ENCODE peak calls at places on chromosomes 4 and X, in four cellular contexts. One of them, this sample, is unnamed.

GRCh38 chrX:21509912-21510311 is 135.7 kb downstream of the CNKSR2 start:
- DNase-seq in WTC11: no peak
- DNase-seq in K562: no peak
- DNase-seq in SK-N-SH: no peak
- DNase-seq in this sample: no peak

GRCh38 chrX:40146471-40147398 is 49.0 kb upstream of the BCOR start:
- DNase-seq in K562: no peak
- DNase-seq in SK-N-SH: peak
- DNase-seq in WTC11: peak
- DNase-seq in this sample: no peak

GRCh38 chr4:5785806-5786680 is 75.0 kb downstream of the EVC start:
- DNase-seq in K562: no peak
- DNase-seq in WTC11: no peak
- DNase-seq in SK-N-SH: no peak
- DNase-seq in this sample: no peak

GRCh38 chr4:145719752-145720624 is 40.0 kb downstream of the C4orf51 start:
- DNase-seq in SK-N-SH: no peak
- DNase-seq in WTC11: no peak
- DNase-seq in K562: no peak
- DNase-seq in this sample: no peak

GRCh38 chr4:155604718-155605601 is 61.7 kb upstream of the GUCY1A1 start:
- DNase-seq in SK-N-SH: no peak
- DNase-seq in WTC11: no peak
- DNase-seq in K562: no peak
- DNase-seq in this sample: no peak

GRCh38 chrX:3262906-3263305 is 83.5 kb downstream of the MXRA5 start:
- DNase-seq in K562: no peak
- DNase-seq in SK-N-SH: no peak
- DNase-seq in WTC11: no peak
- DNase-seq in this sample: peak

GRCh38 chr4:141643557-141643956 is 7.2 kb downstream of the IL15 start:
- DNase-seq in WTC11: no peak
- DNase-seq in SK-N-SH: no peak
- DNase-seq in K562: no peak
- DNase-seq in this sample: no peak

GRCh38 chr4:24210332-24210902 is 320.6 kb upstream of the PPARGC1A start:
- DNase-seq in SK-N-SH: no peak
- DNase-seq in K562: no peak
- DNase-seq in WTC11: no peak
- DNase-seq in this sample: no peak

GRCh38 chrX:115339441-115340025 is 50.0 kb downstream of the LUZP4 start:
- DNase-seq in SK-N-SH: no peak
- DNase-seq in WTC11: no peak
- DNase-seq in K562: no peak
- DNase-seq in this sample: no peak

GRCh38 chr4:83855044-83855443 is 319.1 kb downstream of the GPAT3 start:
- DNase-seq in WTC11: no peak
- DNase-seq in K562: no peak
- DNase-seq in SK-N-SH: no peak
- DNase-seq in this sample: peak
- TF ChIP-seq FOXJ3 in WTC11: no peak
- TF ChIP-seq FOXJ3 in K562: no peak
- TF ChIP-seq FOXJ3 in SK-N-SH: no peak
- TF ChIP-seq FOXJ3 in this sample: no peak

GRCh38 chr4:45663495-45664148 is 460.2 kb downstream of the GABRG1 start:
- DNase-seq in K562: no peak
- DNase-seq in SK-N-SH: no peak
- DNase-seq in WTC11: no peak
- DNase-seq in this sample: no peak

GRCh38 chr4:45661893-45662292 is 462.0 kb downstream of the GABRG1 start:
- DNase-seq in SK-N-SH: no peak
- DNase-seq in WTC11: no peak
- DNase-seq in K562: no peak
- DNase-seq in this sample: no peak

GRCh38 chr4:45668086-45668485 is 455.8 kb downstream of the GABRG1 start:
- DNase-seq in WTC11: no peak
- DNase-seq in K562: no peak
- DNase-seq in SK-N-SH: no peak
- DNase-seq in this sample: no peak

DNA sequence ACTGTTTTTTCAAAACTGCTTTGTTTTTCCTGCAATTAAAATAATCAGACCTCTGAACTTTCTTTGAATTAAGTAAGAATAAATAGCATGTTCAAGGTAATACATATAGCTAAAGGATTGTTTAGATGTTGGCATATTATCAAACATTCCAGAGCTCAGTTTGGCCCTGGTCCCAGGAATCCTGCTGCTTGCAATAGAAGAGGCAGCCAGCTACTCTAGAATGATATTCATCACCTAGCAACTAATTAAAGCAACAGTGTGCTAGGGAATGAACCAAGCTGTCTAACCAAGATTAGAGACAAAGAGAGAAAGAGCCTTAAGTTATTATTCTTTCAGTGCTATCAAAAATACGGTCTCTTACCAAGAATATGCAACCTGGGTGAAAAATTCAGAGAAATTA is 460.9 kb downstream of the GABRG1 start:
- DNase-seq in SK-N-SH: no peak
- DNase-seq in K562: no peak
- DNase-seq in WTC11: no peak
- DNase-seq in this sample: no peak
- TF ChIP-seq FOXJ3 in SK-N-SH: no peak
- TF ChIP-seq FOXJ3 in K562: no peak
- TF ChIP-seq FOXJ3 in WTC11: no peak
- TF ChIP-seq FOXJ3 in this sample: no peak

GRCh38 chr4:111126340-111126739 is 503.5 kb upstream of the PITX2 start:
- DNase-seq in SK-N-SH: no peak
- DNase-seq in K562: no peak
- DNase-seq in WTC11: no peak
- DNase-seq in this sample: no peak
- TF ChIP-seq FOXJ3 in SK-N-SH: no peak
- TF ChIP-seq FOXJ3 in K562: no peak
- TF ChIP-seq FOXJ3 in WTC11: no peak
- TF ChIP-seq FOXJ3 in this sample: no peak

GRCh38 chr4:114019276-114019971 is 40.0 kb upstream of the ARSJ start:
- DNase-seq in K562: no peak
- DNase-seq in SK-N-SH: no peak
- DNase-seq in WTC11: no peak
- DNase-seq in this sample: no peak
- TF ChIP-seq FOXJ3 in K562: no peak
- TF ChIP-seq FOXJ3 in SK-N-SH: no peak
- TF ChIP-seq FOXJ3 in WTC11: no peak
- TF ChIP-seq FOXJ3 in this sample: no peak

DNA sequence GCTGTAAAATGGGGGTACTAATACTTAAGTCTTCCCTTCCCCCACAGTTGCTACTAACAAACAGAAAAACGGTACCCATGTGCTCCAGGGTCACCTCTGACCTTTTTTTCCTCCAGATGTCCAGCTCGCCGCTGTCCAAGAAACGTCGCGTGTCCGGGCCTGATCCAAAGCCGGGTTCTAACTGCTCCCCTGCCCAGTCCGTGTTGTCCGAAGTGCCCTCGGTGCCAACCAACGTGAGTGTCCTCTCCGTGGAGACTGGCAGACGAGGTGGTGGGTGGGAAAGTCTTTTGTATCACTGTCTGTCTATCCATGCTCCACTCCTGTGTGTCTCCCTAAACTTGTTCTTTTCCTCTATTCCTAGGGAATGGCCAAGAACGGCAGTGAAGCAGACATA is 5.1 kb downstream of the UBA1 start:
- DNase-seq in WTC11: no peak
- DNase-seq in K562: no peak
- DNase-seq in SK-N-SH: no peak
- DNase-seq in this sample: no peak
- TF ChIP-seq FOXJ3 in WTC11: no peak
- TF ChIP-seq FOXJ3 in K562: no peak
- TF ChIP-seq FOXJ3 in SK-N-SH: no peak
- TF ChIP-seq FOXJ3 in this sample: no peak

DNA sequence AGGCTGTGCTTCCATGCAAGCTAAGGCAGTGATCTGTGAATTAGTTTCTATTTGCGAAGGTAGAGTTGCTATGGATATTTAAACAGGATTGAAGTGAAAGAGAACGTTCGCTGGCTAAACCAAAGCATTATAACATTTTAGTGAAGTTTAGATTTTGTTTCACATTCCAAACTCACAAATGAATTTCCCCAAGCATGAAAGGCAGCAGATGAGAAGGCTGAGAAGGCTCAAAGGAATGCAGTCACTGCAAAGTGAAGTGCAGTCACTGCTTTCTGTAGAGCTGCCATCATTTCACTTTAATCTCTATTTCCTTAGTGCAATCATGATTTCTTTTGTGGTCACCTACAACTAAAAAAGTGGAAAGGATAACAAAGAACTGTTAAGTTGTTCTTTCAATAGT is 334.7 kb upstream of the NR3C2 start:
- DNase-seq in K562: no peak
- DNase-seq in SK-N-SH: no peak
- DNase-seq in WTC11: no peak
- DNase-seq in this sample: no peak
- TF ChIP-seq FOXJ3 in K562: no peak
- TF ChIP-seq FOXJ3 in SK-N-SH: no peak
- TF ChIP-seq FOXJ3 in WTC11: no peak
- TF ChIP-seq FOXJ3 in this sample: no peak

DNA sequence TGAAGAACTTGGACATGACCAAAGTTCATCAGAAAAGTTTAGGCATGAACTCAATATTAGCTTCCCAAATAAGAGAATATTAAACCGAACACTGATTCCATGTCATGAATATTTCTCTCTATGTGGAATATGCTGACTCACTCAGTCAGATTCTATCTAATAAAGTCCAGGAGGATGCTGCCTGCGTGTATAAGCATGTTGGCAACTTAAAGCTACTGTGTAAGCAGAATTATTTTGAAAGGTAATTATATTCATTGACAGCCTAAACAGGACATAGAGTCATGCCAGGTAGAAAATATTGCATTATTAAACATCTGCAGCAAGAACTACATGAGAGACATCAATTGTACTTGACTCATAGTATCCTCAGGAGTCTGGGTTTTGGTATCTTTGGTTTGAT is 367.9 kb upstream of the SPOCK3 start:
- DNase-seq in K562: no peak
- DNase-seq in WTC11: no peak
- DNase-seq in SK-N-SH: no peak
- DNase-seq in this sample: no peak
- TF ChIP-seq FOXJ3 in K562: no peak
- TF ChIP-seq FOXJ3 in WTC11: no peak
- TF ChIP-seq FOXJ3 in SK-N-SH: no peak
- TF ChIP-seq FOXJ3 in this sample: no peak

GRCh38 chr4:187010052-187010451 is 286.4 kb upstream of the FAT1 start:
- DNase-seq in SK-N-SH: no peak
- DNase-seq in K562: no peak
- DNase-seq in WTC11: no peak
- DNase-seq in this sample: no peak
- TF ChIP-seq FOXJ3 in SK-N-SH: no peak
- TF ChIP-seq FOXJ3 in K562: no peak
- TF ChIP-seq FOXJ3 in WTC11: no peak
- TF ChIP-seq FOXJ3 in this sample: no peak

GRCh38 chr4:152970102-152970820 is 34.1 kb downstream of the FHDC1 start:
- DNase-seq in K562: no peak
- DNase-seq in WTC11: no peak
- DNase-seq in SK-N-SH: no peak
- DNase-seq in this sample: no peak
- TF ChIP-seq FOXJ3 in K562: no peak
- TF ChIP-seq FOXJ3 in WTC11: no peak
- TF ChIP-seq FOXJ3 in SK-N-SH: no peak
- TF ChIP-seq FOXJ3 in this sample: no peak

This sample was measured in HepG2.